ENCODE peak calls at places on chromosomes 13 and 19, in nine cellular contexts. One of them, this sample, is unnamed.

GRCh38 chr13:69243366-69243765 is 864.3 kb upstream of the ATXN8OS start:
- DNase-seq in type B pancreatic cell: no peak
- DNase-seq in fibroblast of the aortic adventitia: no peak
- DNase-seq in AG04449: no peak
- DNase-seq in CD8-positive, alpha-beta T cell: no peak
- DNase-seq in T-cell: no peak
- DNase-seq in Jurkat, Clone E6-1: no peak
- DNase-seq in DMS 273 treated with DMSO at 0.1 percent for 48 hours: no peak
- DNase-seq in Right ventricle myocardium superior: no peak
- DNase-seq in this sample: no peak

GRCh38 chr19:3868770-3869456 is at the start of gene ZFR2:
- DNase-seq in T-cell: no peak
- DNase-seq in type B pancreatic cell: no peak
- DNase-seq in CD8-positive, alpha-beta T cell: no peak
- DNase-seq in Right ventricle myocardium superior: no peak
- DNase-seq in Jurkat, Clone E6-1: peak
- DNase-seq in DMS 273 treated with DMSO at 0.1 percent for 48 hours: no peak
- DNase-seq in AG04449: no peak
- DNase-seq in fibroblast of the aortic adventitia: no peak
- DNase-seq in this sample: no peak

GRCh38 chr13:110801044-110801443 is 87.5 kb downstream of the ING1 start:
- DNase-seq in Right ventricle myocardium superior: no peak
- DNase-seq in Jurkat, Clone E6-1: no peak
- DNase-seq in AG04449: no peak
- DNase-seq in type B pancreatic cell: no peak
- DNase-seq in fibroblast of the aortic adventitia: no peak
- DNase-seq in DMS 273 treated with DMSO at 0.1 percent for 48 hours: no peak
- DNase-seq in CD8-positive, alpha-beta T cell: no peak
- DNase-seq in T-cell: no peak
- DNase-seq in this sample: no peak

GRCh38 chr13:71483733-71484132 is 383.3 kb downstream of the DACH1 start:
- DNase-seq in Right ventricle myocardium superior: no peak
- DNase-seq in AG04449: no peak
- DNase-seq in fibroblast of the aortic adventitia: no peak
- DNase-seq in type B pancreatic cell: no peak
- DNase-seq in T-cell: no peak
- DNase-seq in Jurkat, Clone E6-1: no peak
- DNase-seq in DMS 273 treated with DMSO at 0.1 percent for 48 hours: no peak
- DNase-seq in CD8-positive, alpha-beta T cell: no peak
- DNase-seq in this sample: no peak

GRCh38 chr13:71210861-71211260 is 656.1 kb downstream of the DACH1 start:
- DNase-seq in AG04449: no peak
- DNase-seq in Right ventricle myocardium superior: no peak
- DNase-seq in type B pancreatic cell: no peak
- DNase-seq in T-cell: no peak
- DNase-seq in DMS 273 treated with DMSO at 0.1 percent for 48 hours: no peak
- DNase-seq in fibroblast of the aortic adventitia: no peak
- DNase-seq in Jurkat, Clone E6-1: no peak
- DNase-seq in CD8-positive, alpha-beta T cell: no peak
- DNase-seq in this sample: peak

GRCh38 chr13:23928985-23929384 is 31.7 kb upstream of the C1QTNF9B start:
- DNase-seq in Jurkat, Clone E6-1: no peak
- DNase-seq in fibroblast of the aortic adventitia: peak
- DNase-seq in DMS 273 treated with DMSO at 0.1 percent for 48 hours: no peak
- DNase-seq in Right ventricle myocardium superior: no peak
- DNase-seq in CD8-positive, alpha-beta T cell: no peak
- DNase-seq in T-cell: no peak
- DNase-seq in type B pancreatic cell: no peak
- DNase-seq in AG04449: peak
- DNase-seq in this sample: no peak

GRCh38 chr13:111385182-111385857 is 64.9 kb downstream of the TEX29 start:
- DNase-seq in T-cell: no peak
- DNase-seq in CD8-positive, alpha-beta T cell: no peak
- DNase-seq in type B pancreatic cell: peak
- DNase-seq in DMS 273 treated with DMSO at 0.1 percent for 48 hours: no peak
- DNase-seq in Right ventricle myocardium superior: no peak
- DNase-seq in Jurkat, Clone E6-1: peak
- DNase-seq in AG04449: no peak
- DNase-seq in fibroblast of the aortic adventitia: no peak
- DNase-seq in this sample: no peak

GRCh38 chr13:31310356-31310755 is 110.6 kb downstream of the B3GLCT start:
- DNase-seq in type B pancreatic cell: no peak
- DNase-seq in fibroblast of the aortic adventitia: no peak
- DNase-seq in AG04449: no peak
- DNase-seq in Right ventricle myocardium superior: no peak
- DNase-seq in CD8-positive, alpha-beta T cell: no peak
- DNase-seq in Jurkat, Clone E6-1: no peak
- DNase-seq in T-cell: no peak
- DNase-seq in DMS 273 treated with DMSO at 0.1 percent for 48 hours: no peak
- DNase-seq in this sample: no peak

GRCh38 chr13:103607995-103608394 is 541.8 kb upstream of the SLC10A2 start:
- DNase-seq in AG04449: no peak
- DNase-seq in Jurkat, Clone E6-1: no peak
- DNase-seq in type B pancreatic cell: no peak
- DNase-seq in Right ventricle myocardium superior: no peak
- DNase-seq in DMS 273 treated with DMSO at 0.1 percent for 48 hours: no peak
- DNase-seq in CD8-positive, alpha-beta T cell: no peak
- DNase-seq in T-cell: no peak
- DNase-seq in fibroblast of the aortic adventitia: no peak
- DNase-seq in this sample: no peak

GRCh38 chr13:76646946-76647345 is 239.3 kb downstream of the KCTD12 start:
- DNase-seq in DMS 273 treated with DMSO at 0.1 percent for 48 hours: no peak
- DNase-seq in CD8-positive, alpha-beta T cell: no peak
- DNase-seq in AG04449: no peak
- DNase-seq in fibroblast of the aortic adventitia: no peak
- DNase-seq in T-cell: no peak
- DNase-seq in Right ventricle myocardium superior: no peak
- DNase-seq in type B pancreatic cell: no peak
- DNase-seq in Jurkat, Clone E6-1: no peak
- DNase-seq in this sample: peak

GRCh38 chr13:110457361-110457760 is 104.2 kb downstream of the RAB20 start:
- DNase-seq in fibroblast of the aortic adventitia: no peak
- DNase-seq in Jurkat, Clone E6-1: no peak
- DNase-seq in AG04449: no peak
- DNase-seq in T-cell: no peak
- DNase-seq in CD8-positive, alpha-beta T cell: no peak
- DNase-seq in type B pancreatic cell: no peak
- DNase-seq in Right ventricle myocardium superior: no peak
- DNase-seq in DMS 273 treated with DMSO at 0.1 percent for 48 hours: no peak
- DNase-seq in this sample: no peak

GRCh38 chr19:7868671-7869452 is 5.3 kb downstream of the PRR36 start:
- DNase-seq in DMS 273 treated with DMSO at 0.1 percent for 48 hours: no peak
- DNase-seq in type B pancreatic cell: no peak
- DNase-seq in T-cell: peak
- DNase-seq in CD8-positive, alpha-beta T cell: peak
- DNase-seq in Jurkat, Clone E6-1: peak
- DNase-seq in fibroblast of the aortic adventitia: peak
- DNase-seq in Right ventricle myocardium superior: peak
- DNase-seq in AG04449: no peak
- DNase-seq in this sample: no peak

GRCh38 chr19:45524575-45525129 is 17.4 kb downstream of the VASP start:
- DNase-seq in T-cell: no peak
- DNase-seq in Right ventricle myocardium superior: no peak
- DNase-seq in type B pancreatic cell: no peak
- DNase-seq in AG04449: no peak
- DNase-seq in CD8-positive, alpha-beta T cell: no peak
- DNase-seq in Jurkat, Clone E6-1: no peak
- DNase-seq in fibroblast of the aortic adventitia: no peak
- DNase-seq in DMS 273 treated with DMSO at 0.1 percent for 48 hours: no peak
- DNase-seq in this sample: peak

GRCh38 chr19:57008432-57008831 is 111.4 kb upstream of the USP29 start:
- DNase-seq in AG04449: no peak
- DNase-seq in DMS 273 treated with DMSO at 0.1 percent for 48 hours: no peak
- DNase-seq in CD8-positive, alpha-beta T cell: no peak
- DNase-seq in T-cell: no peak
- DNase-seq in fibroblast of the aortic adventitia: no peak
- DNase-seq in Jurkat, Clone E6-1: no peak
- DNase-seq in type B pancreatic cell: no peak
- DNase-seq in Right ventricle myocardium superior: no peak
- DNase-seq in this sample: no peak

GRCh38 chr13:97245011-97245410 is 22.9 kb downstream of the MBNL2 start:
- DNase-seq in AG04449: no peak
- DNase-seq in type B pancreatic cell: no peak
- DNase-seq in DMS 273 treated with DMSO at 0.1 percent for 48 hours: no peak
- DNase-seq in Right ventricle myocardium superior: no peak
- DNase-seq in T-cell: no peak
- DNase-seq in CD8-positive, alpha-beta T cell: no peak
- DNase-seq in Jurkat, Clone E6-1: no peak
- DNase-seq in fibroblast of the aortic adventitia: no peak
- DNase-seq in this sample: no peak

This sample was measured in NCI-H446.